ENCODE peak calls at places on chromosomes 1 and 21, in eight cellular contexts. One of them, this sample, is unnamed.

GRCh38 chr1:14685078-14685477 is 86.6 kb downstream of the KAZN start:
- DNase-seq in uterus: no peak
- DNase-seq in tibial artery: no peak
- DNase-seq in fibroblast of villous mesenchyme: no peak
- DNase-seq in thoracic aorta: no peak
- DNase-seq in epithelial cell of esophagus: no peak
- DNase-seq in NB4: no peak
- DNase-seq in upper lobe of right lung: no peak
- DNase-seq in this sample: no peak

GRCh38 chr1:51237714-51238403 is 1.8 kb downstream of the RNF11 start:
- DNase-seq in uterus: no peak
- DNase-seq in tibial artery: no peak
- DNase-seq in fibroblast of villous mesenchyme: peak
- DNase-seq in thoracic aorta: no peak
- DNase-seq in epithelial cell of esophagus: peak
- DNase-seq in NB4: no peak
- DNase-seq in upper lobe of right lung: no peak
- DNase-seq in this sample: no peak

GRCh38 chr1:182595641-182596240 is 6.7 kb upstream of the RNASEL start:
- DNase-seq in uterus: peak
- DNase-seq in tibial artery: peak
- DNase-seq in fibroblast of villous mesenchyme: peak
- DNase-seq in thoracic aorta: no peak
- DNase-seq in epithelial cell of esophagus: peak
- DNase-seq in NB4: peak
- DNase-seq in upper lobe of right lung: peak
- DNase-seq in this sample: peak

GRCh38 chr1:209688746-209689234 is 13.6 kb downstream of the G0S2 start:
- DNase-seq in uterus: no peak
- DNase-seq in tibial artery: no peak
- DNase-seq in fibroblast of villous mesenchyme: peak
- DNase-seq in thoracic aorta: no peak
- DNase-seq in epithelial cell of esophagus: peak
- DNase-seq in NB4: no peak
- DNase-seq in upper lobe of right lung: no peak
- DNase-seq in this sample: peak

GRCh38 chr21:26449161-26449560 is 123.9 kb downstream of the CYYR1 start:
- DNase-seq in uterus: no peak
- DNase-seq in tibial artery: no peak
- DNase-seq in fibroblast of villous mesenchyme: peak
- DNase-seq in thoracic aorta: no peak
- DNase-seq in epithelial cell of esophagus: peak
- DNase-seq in NB4: no peak
- DNase-seq in upper lobe of right lung: no peak
- DNase-seq in this sample: peak

GRCh38 chr1:28835237-28835650 is 23.3 kb downstream of the OPRD1 start:
- DNase-seq in uterus: no peak
- DNase-seq in tibial artery: no peak
- DNase-seq in fibroblast of villous mesenchyme: no peak
- DNase-seq in thoracic aorta: no peak
- DNase-seq in epithelial cell of esophagus: no peak
- DNase-seq in NB4: no peak
- DNase-seq in upper lobe of right lung: no peak
- DNase-seq in this sample: no peak

GRCh38 chr1:204573563-204573925 is 57.3 kb downstream of the MDM4 start:
- DNase-seq in uterus: no peak
- DNase-seq in tibial artery: no peak
- DNase-seq in fibroblast of villous mesenchyme: no peak
- DNase-seq in thoracic aorta: no peak
- DNase-seq in epithelial cell of esophagus: peak
- DNase-seq in NB4: no peak
- DNase-seq in upper lobe of right lung: no peak
- DNase-seq in this sample: no peak

GRCh38 chr1:10960954-10961833 is 51.3 kb upstream of the TARDBP start:
- DNase-seq in uterus: peak
- DNase-seq in tibial artery: peak
- DNase-seq in fibroblast of villous mesenchyme: peak
- DNase-seq in thoracic aorta: peak
- DNase-seq in epithelial cell of esophagus: peak
- DNase-seq in NB4: peak
- DNase-seq in upper lobe of right lung: peak
- DNase-seq in this sample: peak

GRCh38 chr1:3898994-3899775 is 887 bp downstream of the C1orf174 start:
- DNase-seq in uterus: peak
- DNase-seq in tibial artery: peak
- DNase-seq in fibroblast of villous mesenchyme: peak
- DNase-seq in thoracic aorta: no peak
- DNase-seq in epithelial cell of esophagus: peak
- DNase-seq in NB4: peak
- DNase-seq in upper lobe of right lung: no peak
- DNase-seq in this sample: no peak

GRCh38 chr1:167899253-167899681 is 14.7 kb downstream of the ADCY10 start:
- DNase-seq in uterus: peak
- DNase-seq in tibial artery: peak
- DNase-seq in fibroblast of villous mesenchyme: no peak
- DNase-seq in thoracic aorta: peak
- DNase-seq in epithelial cell of esophagus: no peak
- DNase-seq in NB4: no peak
- DNase-seq in upper lobe of right lung: no peak
- DNase-seq in this sample: peak

GRCh38 chr1:72050551-72050950 is 231.8 kb downstream of the NEGR1 start:
- DNase-seq in uterus: no peak
- DNase-seq in tibial artery: no peak
- DNase-seq in fibroblast of villous mesenchyme: no peak
- DNase-seq in thoracic aorta: no peak
- DNase-seq in epithelial cell of esophagus: no peak
- DNase-seq in NB4: no peak
- DNase-seq in upper lobe of right lung: no peak
- DNase-seq in this sample: no peak

GRCh38 chr1:1091344-1092148 is 17.4 kb upstream of the RNF223 start:
- DNase-seq in uterus: no peak
- DNase-seq in tibial artery: peak
- DNase-seq in fibroblast of villous mesenchyme: no peak
- DNase-seq in thoracic aorta: no peak
- DNase-seq in epithelial cell of esophagus: no peak
- DNase-seq in NB4: no peak
- DNase-seq in upper lobe of right lung: peak
- DNase-seq in this sample: no peak

GRCh38 chr1:165896277-165896676 is 68.9 kb downstream of the UCK2 start:
- DNase-seq in uterus: no peak
- DNase-seq in tibial artery: peak
- DNase-seq in fibroblast of villous mesenchyme: peak
- DNase-seq in thoracic aorta: peak
- DNase-seq in epithelial cell of esophagus: peak
- DNase-seq in NB4: no peak
- DNase-seq in upper lobe of right lung: no peak
- DNase-seq in this sample: peak

GRCh38 chr21:45029298-45029967 is 44.9 kb upstream of the ADARB1 start:
- DNase-seq in uterus: no peak
- DNase-seq in tibial artery: peak
- DNase-seq in fibroblast of villous mesenchyme: peak
- DNase-seq in thoracic aorta: no peak
- DNase-seq in epithelial cell of esophagus: no peak
- DNase-seq in NB4: no peak
- DNase-seq in upper lobe of right lung: no peak
- DNase-seq in this sample: peak

GRCh38 chr1:185786524-185786923 is 52.3 kb downstream of the HMCN1 start:
- DNase-seq in uterus: no peak
- DNase-seq in tibial artery: no peak
- DNase-seq in fibroblast of villous mesenchyme: peak
- DNase-seq in thoracic aorta: no peak
- DNase-seq in epithelial cell of esophagus: no peak
- DNase-seq in NB4: no peak
- DNase-seq in upper lobe of right lung: no peak
- DNase-seq in this sample: no peak

GRCh38 chr1:117660266-117660973 is 54.6 kb downstream of the TENT5C start:
- DNase-seq in uterus: no peak
- DNase-seq in tibial artery: no peak
- DNase-seq in fibroblast of villous mesenchyme: no peak
- DNase-seq in thoracic aorta: no peak
- DNase-seq in epithelial cell of esophagus: no peak
- DNase-seq in NB4: no peak
- DNase-seq in upper lobe of right lung: no peak
- DNase-seq in this sample: no peak

GRCh38 chr1:93620841-93621210 is 60.8 kb downstream of the BCAR3 start:
- DNase-seq in uterus: no peak
- DNase-seq in tibial artery: no peak
- DNase-seq in fibroblast of villous mesenchyme: no peak
- DNase-seq in thoracic aorta: no peak
- DNase-seq in epithelial cell of esophagus: peak
- DNase-seq in NB4: no peak
- DNase-seq in upper lobe of right lung: no peak
- DNase-seq in this sample: no peak

GRCh38 chr1:26336477-26337205 is 17.3 kb downstream of the CRYBG2 start:
- DNase-seq in uterus: no peak
- DNase-seq in tibial artery: no peak
- DNase-seq in fibroblast of villous mesenchyme: peak
- DNase-seq in thoracic aorta: no peak
- DNase-seq in epithelial cell of esophagus: peak
- DNase-seq in NB4: peak
- DNase-seq in upper lobe of right lung: peak
- DNase-seq in this sample: no peak

GRCh38 chr1:65149753-65150463 is 1.9 kb downstream of the AK4 start:
- DNase-seq in uterus: no peak
- DNase-seq in tibial artery: no peak
- DNase-seq in fibroblast of villous mesenchyme: no peak
- DNase-seq in thoracic aorta: no peak
- DNase-seq in epithelial cell of esophagus: no peak
- DNase-seq in NB4: no peak
- DNase-seq in upper lobe of right lung: no peak
- DNase-seq in this sample: no peak

GRCh38 chr1:160179336-160179735 is 11.0 kb upstream of the CASQ1 start:
- DNase-seq in uterus: no peak
- DNase-seq in tibial artery: no peak
- DNase-seq in fibroblast of villous mesenchyme: no peak
- DNase-seq in thoracic aorta: no peak
- DNase-seq in epithelial cell of esophagus: no peak
- DNase-seq in NB4: no peak
- DNase-seq in upper lobe of right lung: no peak
- DNase-seq in this sample: no peak

GRCh38 chr1:160171978-160172377 is 18.4 kb upstream of the CASQ1 start:
- DNase-seq in uterus: no peak
- DNase-seq in tibial artery: no peak
- DNase-seq in fibroblast of villous mesenchyme: no peak
- DNase-seq in thoracic aorta: no peak
- DNase-seq in epithelial cell of esophagus: no peak
- DNase-seq in NB4: no peak
- DNase-seq in upper lobe of right lung: no peak
- DNase-seq in this sample: no peak

GRCh38 chr1:160177667-160178066 is 12.7 kb upstream of the CASQ1 start:
- DNase-seq in uterus: no peak
- DNase-seq in tibial artery: no peak
- DNase-seq in fibroblast of villous mesenchyme: no peak
- DNase-seq in thoracic aorta: no peak
- DNase-seq in epithelial cell of esophagus: no peak
- DNase-seq in NB4: no peak
- DNase-seq in upper lobe of right lung: no peak
- DNase-seq in this sample: no peak

GRCh38 chr1:160178731-160179130 is 11.6 kb upstream of the CASQ1 start:
- DNase-seq in uterus: no peak
- DNase-seq in tibial artery: no peak
- DNase-seq in fibroblast of villous mesenchyme: no peak
- DNase-seq in thoracic aorta: no peak
- DNase-seq in epithelial cell of esophagus: no peak
- DNase-seq in NB4: no peak
- DNase-seq in upper lobe of right lung: no peak
- DNase-seq in this sample: no peak

GRCh38 chr1:160177231-160177630 is 13.1 kb upstream of the CASQ1 start:
- DNase-seq in uterus: no peak
- DNase-seq in tibial artery: no peak
- DNase-seq in fibroblast of villous mesenchyme: no peak
- DNase-seq in thoracic aorta: no peak
- DNase-seq in epithelial cell of esophagus: no peak
- DNase-seq in NB4: no peak
- DNase-seq in upper lobe of right lung: no peak
- DNase-seq in this sample: no peak
- H3K4me3 ChIP-seq in uterus: no peak
- H3K4me3 ChIP-seq in tibial artery: no peak
- H3K4me3 ChIP-seq in fibroblast of villous mesenchyme: no peak
- H3K4me3 ChIP-seq in thoracic aorta: no peak
- H3K4me3 ChIP-seq in epithelial cell of esophagus: no peak
- H3K4me3 ChIP-seq in NB4: no peak
- H3K4me3 ChIP-seq in upper lobe of right lung: no peak
- H3K4me3 ChIP-seq in this sample: no peak

GRCh38 chr1:43990271-43991199 is 864 bp upstream of the CCDC24 start:
- DNase-seq in uterus: no peak
- DNase-seq in tibial artery: no peak
- DNase-seq in fibroblast of villous mesenchyme: no peak
- DNase-seq in thoracic aorta: no peak
- DNase-seq in epithelial cell of esophagus: peak
- DNase-seq in NB4: no peak
- DNase-seq in upper lobe of right lung: no peak
- DNase-seq in this sample: no peak
- TF ChIP-seq CTCF in uterus: no peak
- TF ChIP-seq CTCF in tibial artery: no peak
- TF ChIP-seq CTCF in fibroblast of villous mesenchyme: no peak
- TF ChIP-seq CTCF in thoracic aorta: no peak
- TF ChIP-seq CTCF in epithelial cell of esophagus: no peak
- TF ChIP-seq CTCF in NB4: peak
- TF ChIP-seq CTCF in upper lobe of right lung: peak
- TF ChIP-seq CTCF in this sample: peak

GRCh38 chr21:37683396-37684114 is 232.7 kb downstream of the KCNJ6 start:
- DNase-seq in uterus: no peak
- DNase-seq in tibial artery: no peak
- DNase-seq in fibroblast of villous mesenchyme: no peak
- DNase-seq in thoracic aorta: no peak
- DNase-seq in epithelial cell of esophagus: no peak
- DNase-seq in NB4: no peak
- DNase-seq in upper lobe of right lung: no peak
- DNase-seq in this sample: no peak

GRCh38 chr21:37687001-37687400 is 229.3 kb downstream of the KCNJ6 start:
- DNase-seq in uterus: peak
- DNase-seq in tibial artery: no peak
- DNase-seq in fibroblast of villous mesenchyme: no peak
- DNase-seq in thoracic aorta: no peak
- DNase-seq in epithelial cell of esophagus: peak
- DNase-seq in NB4: no peak
- DNase-seq in upper lobe of right lung: no peak
- DNase-seq in this sample: no peak

GRCh38 chr21:37684577-37684976 is 231.7 kb downstream of the KCNJ6 start:
- DNase-seq in uterus: no peak
- DNase-seq in tibial artery: no peak
- DNase-seq in fibroblast of villous mesenchyme: no peak
- DNase-seq in thoracic aorta: no peak
- DNase-seq in epithelial cell of esophagus: no peak
- DNase-seq in NB4: no peak
- DNase-seq in upper lobe of right lung: no peak
- DNase-seq in this sample: no peak

GRCh38 chr21:37684115-37684493 is 232.2 kb downstream of the KCNJ6 start:
- DNase-seq in uterus: no peak
- DNase-seq in tibial artery: no peak
- DNase-seq in fibroblast of villous mesenchyme: no peak
- DNase-seq in thoracic aorta: no peak
- DNase-seq in epithelial cell of esophagus: no peak
- DNase-seq in NB4: no peak
- DNase-seq in upper lobe of right lung: no peak
- DNase-seq in this sample: no peak

GRCh38 chr21:37688952-37689659 is 227.2 kb downstream of the KCNJ6 start:
- DNase-seq in uterus: no peak
- DNase-seq in tibial artery: no peak
- DNase-seq in fibroblast of villous mesenchyme: no peak
- DNase-seq in thoracic aorta: no peak
- DNase-seq in epithelial cell of esophagus: no peak
- DNase-seq in NB4: no peak
- DNase-seq in upper lobe of right lung: no peak
- DNase-seq in this sample: no peak
- H3K4me3 ChIP-seq in uterus: no peak
- H3K4me3 ChIP-seq in tibial artery: no peak
- H3K4me3 ChIP-seq in fibroblast of villous mesenchyme: no peak
- H3K4me3 ChIP-seq in thoracic aorta: no peak
- H3K4me3 ChIP-seq in epithelial cell of esophagus: no peak
- H3K4me3 ChIP-seq in NB4: no peak
- H3K4me3 ChIP-seq in upper lobe of right lung: no peak
- H3K4me3 ChIP-seq in this sample: no peak

GRCh38 chr1:88922214-88922613 is 30.8 kb upstream of the GTF2B start:
- DNase-seq in uterus: no peak
- DNase-seq in tibial artery: no peak
- DNase-seq in fibroblast of villous mesenchyme: no peak
- DNase-seq in thoracic aorta: no peak
- DNase-seq in epithelial cell of esophagus: no peak
- DNase-seq in NB4: no peak
- DNase-seq in upper lobe of right lung: no peak
- DNase-seq in this sample: no peak
- TF ChIP-seq CTCF in uterus: no peak
- TF ChIP-seq CTCF in tibial artery: no peak
- TF ChIP-seq CTCF in fibroblast of villous mesenchyme: no peak
- TF ChIP-seq CTCF in thoracic aorta: no peak
- TF ChIP-seq CTCF in epithelial cell of esophagus: no peak
- TF ChIP-seq CTCF in NB4: no peak
- TF ChIP-seq CTCF in upper lobe of right lung: no peak
- TF ChIP-seq CTCF in this sample: no peak